ENCODE peak calls at places on chromosomes 2 and 18, in nine cellular contexts. N is fibroblast of villous mesenchyme; G is A549; T is GM12864; D is heart left ventricle; X is AG09309; V is CD8-positive, alpha-beta T cell; O is IMR-90; U is AG04450. F is an unnamed sample.

GRCh38 chr18:73407506-73407905 is 539.7 kb upstream of the NETO1 start:
- DNase-seq in N (peak; percentile 18), G (no peak), T (no peak), D (no peak), X (no peak), V (no peak), O (peak; percentile 45), U (no peak), F (peak; percentile 30)

GRCh38 chr18:21112140-21112473 is 494 bp upstream of the ROCK1 start:
- DNase-seq in N (no peak), G (no peak), T (no peak), D (no peak), X (no peak), V (no peak), O (no peak), U (no peak), F (peak; percentile 74)

GRCh38 chr2:237627463-237628321 is at the start of gene LRRFIP1:
- DNase-seq in N (peak; percentile 26), G (no peak), T (no peak), D (peak; percentile 62), X (no peak), V (no peak), O (no peak), U (no peak), F (no peak)

GRCh38 chr18:8114480-8114879 is 494.8 kb upstream of the RAB12 start:
- DNase-seq in N (no peak), G (no peak), T (no peak), D (no peak), X (no peak), V (no peak), O (no peak), U (no peak), F (no peak)

GRCh38 chr2:71235930-71236587 is 9.2 kb upstream of the PAIP2B start:
- DNase-seq in N (no peak), G (no peak), T (no peak), D (no peak), X (no peak), V (no peak), O (no peak), U (no peak), F (no peak)

GRCh38 chr2:139296672-139297209 is 516.6 kb upstream of the NXPH2 start:
- DNase-seq in N (no peak), G (no peak), T (no peak), D (no peak), X (no peak), V (no peak), O (no peak), U (no peak), F (no peak)

GRCh38 chr2:240201861-240202260 is 61.4 kb upstream of the OTOS start:
- DNase-seq in N (no peak), G (no peak), T (no peak), D (no peak), X (no peak), V (no peak), O (no peak), U (no peak), F (no peak)

GRCh38 chr2:55502590-55503141 is 16.9 kb upstream of the CFAP36 start:
- DNase-seq in N (no peak), G (no peak), T (no peak), D (no peak), X (no peak), V (no peak), O (no peak), U (no peak), F (no peak)

GRCh38 chr2:119491776-119492525 is 32.3 kb downstream of the SCTR start:
- DNase-seq in N (peak; percentile 52), G (peak; percentile 40), T (no peak), D (no peak), X (peak; percentile 50), V (no peak), O (peak; percentile 71), U (peak; percentile 18), F (peak; percentile 67)

GRCh38 chr2:56380861-56381260 is 197.1 kb downstream of the CCDC85A start:
- DNase-seq in N (peak; percentile 23), G (no peak), T (no peak), D (no peak), X (no peak), V (no peak), O (no peak), U (no peak), F (no peak)

GRCh38 chr18:68742206-68742605 is 27.3 kb upstream of the TMX3 start:
- DNase-seq in N (no peak), G (no peak), T (no peak), D (no peak), X (no peak), V (no peak), O (no peak), U (no peak), F (peak; percentile 30)

GRCh38 chr2:206642075-206643025 is at the start of gene FAM237A:
- DNase-seq in N (peak; percentile 60), G (no peak), T (no peak), D (peak; percentile 49), X (peak; percentile 11), V (no peak), O (peak; percentile 57), U (peak; percentile 16), F (peak; percentile 82)

GRCh38 chr18:75529394-75529793 is 101.9 kb upstream of the SMIM21 start:
- DNase-seq in N (peak; percentile 31), G (no peak), T (no peak), D (no peak), X (no peak), V (no peak), O (no peak), U (no peak), F (no peak)

GRCh38 chr2:177748360-177748759 is 324.2 kb downstream of the PDE11A start:
- DNase-seq in N (no peak), G (no peak), T (no peak), D (no peak), X (no peak), V (no peak), O (no peak), U (no peak), F (no peak)

GRCh38 chr2:3626118-3626816 is 31.4 kb downstream of the COLEC11 start:
- DNase-seq in N (peak; percentile 93), G (no peak), T (no peak), D (peak; percentile 24), X (no peak), V (no peak), O (peak; percentile 74), U (peak; percentile 59), F (peak; percentile 57)

GRCh38 chr2:64325852-64326577 is 127.9 kb upstream of the LGALSL start:
- DNase-seq in N (no peak), G (no peak), T (peak; percentile 92), D (no peak), X (no peak), V (peak; percentile 27), O (no peak), U (no peak), F (no peak)

GRCh38 chr2:131588152-131588873 is 60.6 kb downstream of the CCDC74A start:
- DNase-seq in N (no peak), G (no peak), T (peak; percentile 71), D (no peak), X (no peak), V (no peak), O (no peak), U (no peak), F (no peak)
- H3K4me3 ChIP-seq in N (no peak overlapping the region), G (no peak overlapping the region), T (no peak overlapping the region), D (no peak overlapping the region), X (no peak overlapping the region), V (no peak overlapping the region), O (no peak overlapping the region), U (no peak overlapping the region), F (no peak overlapping the region)

DNA sequence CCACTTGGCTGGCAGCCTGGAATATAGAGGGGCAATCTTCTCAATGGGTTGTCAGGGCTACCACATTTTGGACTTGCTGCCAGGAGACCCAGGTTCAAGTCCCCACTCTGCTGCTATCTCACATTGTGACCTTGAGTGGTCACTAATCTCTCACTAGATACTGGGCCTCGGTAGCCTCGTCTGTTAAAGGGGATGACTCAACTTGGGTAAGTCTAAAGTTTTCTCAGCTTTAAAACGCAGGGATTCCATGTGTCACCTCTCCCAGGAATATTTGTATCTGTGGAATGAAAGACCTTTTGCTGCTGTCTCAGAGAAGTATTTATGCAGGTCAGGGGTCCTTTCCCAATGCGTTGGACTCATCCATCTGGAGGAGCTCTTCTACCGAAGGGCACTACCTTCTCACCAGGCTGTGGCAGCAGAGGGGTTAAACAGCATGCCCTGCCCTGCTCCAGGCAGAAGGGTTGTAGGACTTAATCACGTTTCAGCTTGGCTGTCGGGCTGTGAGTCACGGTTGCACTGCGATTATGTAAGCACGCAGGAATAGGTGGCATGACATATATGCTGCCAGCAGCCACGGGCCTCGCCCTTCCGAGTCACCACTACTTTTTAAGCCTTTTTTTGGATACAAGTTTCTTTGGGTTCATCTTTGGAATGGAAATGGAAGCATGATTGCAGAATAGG is 86.5 kb downstream of the SEMA4F start:
- DNase-seq in N (peak; percentile 92), G (peak; percentile 88), T (no peak), D (peak; percentile 24), X (peak; percentile 89), V (no peak), O (peak; percentile 96), U (peak; percentile 64), F (peak; percentile 98)
- TF ChIP-seq CTCF in N (no peak), G (no peak), T (no peak), D (no peak), X (no peak), V (no peak), O (peak; percentile 16), U (no peak), F (no peak)

DNA sequence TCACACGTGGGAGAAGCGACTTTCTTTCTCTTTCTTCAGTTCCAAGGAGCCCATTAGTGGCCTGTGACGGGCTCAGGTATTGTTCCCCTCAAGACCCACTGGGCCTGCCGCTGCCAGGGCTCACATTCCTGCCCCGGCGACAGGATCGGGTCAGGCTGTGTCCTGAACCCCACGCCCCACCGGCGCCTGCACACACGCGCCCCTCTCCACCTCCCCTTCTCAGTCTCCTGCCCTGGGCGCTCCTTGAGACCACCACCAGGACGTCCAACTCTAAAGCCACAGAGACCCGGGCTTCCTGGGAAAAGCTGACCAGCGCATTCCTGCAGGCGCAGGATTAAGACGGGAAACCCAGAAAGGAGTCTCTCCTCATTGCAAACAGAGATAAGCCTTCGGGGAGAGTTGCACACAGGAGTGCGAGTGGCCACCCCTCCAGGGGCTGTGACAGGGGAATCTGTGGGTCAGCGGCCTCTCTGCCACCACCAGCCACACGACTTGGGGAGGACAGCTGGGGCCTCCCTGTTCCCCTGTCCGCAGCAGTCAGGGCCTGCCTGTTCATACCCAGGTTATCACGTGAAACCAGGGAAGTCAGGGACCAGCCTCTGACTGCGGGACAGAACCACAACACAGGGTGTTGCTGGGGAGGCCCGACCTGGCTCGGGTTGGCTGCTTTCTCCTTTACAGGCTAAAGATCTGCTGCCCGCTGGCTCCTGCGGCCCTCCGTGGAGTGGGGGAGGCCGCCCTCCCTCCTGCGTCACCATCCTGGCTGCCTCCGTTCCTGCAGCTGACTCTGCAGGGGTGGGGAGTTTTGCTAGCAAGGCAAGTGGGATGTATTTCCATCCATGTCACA is 88.8 kb downstream of the ZCCHC2 start:
- DNase-seq in N (no peak), G (no peak), T (no peak), D (peak; percentile 67), X (no peak), V (no peak), O (no peak), U (no peak), F (no peak)
- H3K4me3 ChIP-seq in N (peak overlapping the region; percentile 28), G (no peak overlapping the region), T (no peak overlapping the region), D (peak overlapping the region; percentile 35), X (no peak overlapping the region), V (no peak overlapping the region), O (no peak overlapping the region), U (no peak overlapping the region), F (no peak overlapping the region)

GRCh38 chr2:5319493-5319892 is 372.7 kb upstream of the SOX11 start:
- DNase-seq in N (no peak), G (no peak), T (no peak), D (no peak), X (no peak), V (no peak), O (no peak), U (no peak), F (no peak)

GRCh38 chr2:5315512-5315911 is 376.7 kb upstream of the SOX11 start:
- DNase-seq in N (no peak), G (no peak), T (no peak), D (no peak), X (no peak), V (no peak), O (no peak), U (no peak), F (no peak)
- TF ChIP-seq CTCF in N (no peak), G (no peak), T (no peak), D (no peak), X (no peak), V (no peak), O (no peak), U (no peak), F (no peak)